ENCODE peak calls at places on chromosomes 13 and 19, in four cellular contexts. R, S, L and Y are unnamed samples.

GRCh38 chr13:98438246-98439135 is 138.4 kb downstream of the STK24 start:
- DNase-seq in R (no peak), S (no peak), L (no peak), Y (no peak)

GRCh38 chr13:23790591-23791170 is 98.5 kb downstream of the MIPEP start:
- DNase-seq in R (no peak), S (no peak), L (no peak), Y (no peak)

GRCh38 chr19:48770223-48770622 is 14.9 kb downstream of the FGF21 start:
- DNase-seq in R (no peak), S (no peak), L (no peak), Y (no peak)

GRCh38 chr13:110274687-110275086 is 32.3 kb downstream of the COL4A1 start:
- DNase-seq in R (no peak), S (no peak), L (no peak), Y (no peak)

GRCh38 chr13:58855283-58855682 is 1223.7 kb downstream of the PCDH17 start:
- DNase-seq in R (no peak), S (no peak), L (no peak), Y (no peak)

GRCh38 chr19:54464624-54465266 is 1.2 kb upstream of the LENG9 start:
- DNase-seq in R (peak), S (peak), L (peak), Y (peak)

GRCh38 chr13:78606471-78607408 is 3.4 kb upstream of the POU4F1 start:
- DNase-seq in R (no peak), S (no peak), L (no peak), Y (no peak)

GRCh38 chr13:40370662-40371061 is 295.8 kb downstream of the FOXO1 start:
- DNase-seq in R (no peak), S (no peak), L (no peak), Y (no peak)

GRCh38 chr19:43532571-43532961 is 422 bp upstream of the ZNF575 start:
- DNase-seq in R (peak), S (no peak), L (no peak), Y (no peak)

GRCh38 chr19:41309225-41310030 is 544 bp upstream of the CCDC97 start:
- DNase-seq in R (no peak), S (no peak), L (no peak), Y (no peak)

GRCh38 chr19:40523322-40524047 is 53.2 kb upstream of the SHKBP1 start:
- DNase-seq in R (peak), S (no peak), L (peak), Y (peak)

GRCh38 chr19:2113436-2114211 is 16.9 kb downstream of the IZUMO4 start:
- DNase-seq in R (no peak), S (no peak), L (no peak), Y (no peak)

GRCh38 chr13:99909836-99910619 is 61.5 kb downstream of the ZIC5 start:
- DNase-seq in R (no peak), S (no peak), L (no peak), Y (no peak)

GRCh38 chr13:78045916-78046315 is 127.3 kb upstream of the EDNRB start:
- DNase-seq in R (no peak), S (no peak), L (no peak), Y (no peak)

GRCh38 chr19:8085606-8086464 is 33.3 kb downstream of the CCL25 start:
- DNase-seq in R (peak), S (no peak), L (no peak), Y (peak)

GRCh38 chr13:72194531-72194930 is 327.5 kb upstream of the DACH1 start:
- DNase-seq in R (peak), S (no peak), L (no peak), Y (no peak)

GRCh38 chr13:49292742-49293498 is 45.2 kb downstream of the CDADC1 start:
- DNase-seq in R (peak), S (no peak), L (no peak), Y (peak)